ENCODE peak calls at places on chromosomes 6 and 20, in five cellular contexts. B, L, R, N and V are unnamed samples.

GRCh38 chr6:125230674-125231073 is 71.1 kb downstream of the HDDC2 start:
- DNase-seq in B (no peak), L (no peak), R (no peak), N (no peak), V (no peak)

GRCh38 chr6:118252474-118252873 is 295.6 kb upstream of the PLN start:
- DNase-seq in B (peak; percentile 14), L (no peak), R (no peak), N (no peak), V (no peak)

GRCh38 chr6:151783692-151784091 is 23.8 kb upstream of the ESR1 start:
- DNase-seq in B (no peak), L (no peak), R (no peak), N (no peak), V (no peak)

GRCh38 chr6:113381957-113382356 is 475.2 kb upstream of the MARCKS start:
- DNase-seq in B (peak; percentile 80), L (no peak), R (peak; percentile 13), N (no peak), V (peak; percentile 43)

GRCh38 chr20:53408728-53409157 is 184.9 kb downstream of the ZNF217 start:
- DNase-seq in B (no peak), L (no peak), R (no peak), N (no peak), V (no peak)

GRCh38 chr6:166056637-166057036 is 111.0 kb downstream of the TBXT start:
- DNase-seq in B (no peak), L (no peak), R (no peak), N (no peak), V (no peak)

GRCh38 chr6:1396952-1397868 is 7.8 kb downstream of the FOXF2 start:
- DNase-seq in B (peak; percentile 82), L (no peak), R (peak; percentile 82), N (peak; percentile 54), V (peak; percentile 46)

GRCh38 chr20:17614812-17615644 is 45.2 kb downstream of the DSTN start:
- DNase-seq in B (no peak), L (peak; percentile 80), R (no peak), N (no peak), V (no peak)

GRCh38 chr20:6185268-6185667 is 62.4 kb upstream of the FERMT1 start:
- DNase-seq in B (no peak), L (no peak), R (peak; percentile 38), N (no peak), V (no peak)

GRCh38 chr6:169296170-169296569 is 42.5 kb upstream of the THBS2 start:
- DNase-seq in B (no peak), L (no peak), R (no peak), N (no peak), V (no peak)

GRCh38 chr20:58524814-58525213 is 9.6 kb upstream of the APCDD1L start:
- DNase-seq in B (no peak), L (no peak), R (no peak), N (no peak), V (no peak)

GRCh38 chr20:51930775-51931174 is 128.5 kb upstream of the SALL4 start:
- DNase-seq in B (no peak), L (no peak), R (no peak), N (peak; percentile 6), V (no peak)

GRCh38 chr6:93423542-93423941 is 4.2 kb upstream of the EPHA7 start:
- DNase-seq in B (peak; percentile 60), L (no peak), R (peak; percentile 65), N (peak; percentile 8), V (peak; percentile 4)

GRCh38 chr20:5918856-5919633 is 31.3 kb downstream of the TRMT6 start:
- DNase-seq in B (peak; percentile 7), L (no peak), R (no peak), N (no peak), V (no peak)

GRCh38 chr6:7784706-7785105 is 58.8 kb downstream of the BMP6 start:
- DNase-seq in B (peak; percentile 29), L (no peak), R (no peak), N (no peak), V (no peak)

GRCh38 chr20:2631228-2631627 is 21.2 kb upstream of the NOP56 start:
- DNase-seq in B (no peak), L (no peak), R (peak; percentile 8), N (no peak), V (no peak)

GRCh38 chr6:74654296-74654695 is 551.6 kb downstream of the COL12A1 start:
- DNase-seq in B (no peak), L (no peak), R (no peak), N (no peak), V (no peak)

GRCh38 chr6:151551223-151551857 is 57.5 kb downstream of the CCDC170 start:
- DNase-seq in B (peak; percentile 7), L (no peak), R (no peak), N (no peak), V (no peak)

GRCh38 chr6:6684365-6684833 is 95.9 kb downstream of the LY86 start:
- DNase-seq in B (peak; percentile 95), L (no peak), R (no peak), N (no peak), V (peak; percentile 87)

GRCh38 chr6:6686748-6687601 is 98.5 kb downstream of the LY86 start:
- DNase-seq in B (no peak), L (peak; percentile 83), R (peak; percentile 98), N (peak; percentile 93), V (no peak)

GRCh38 chr6:6688283-6688682 is 99.8 kb downstream of the LY86 start:
- DNase-seq in B (peak; percentile 43), L (no peak), R (no peak), N (no peak), V (no peak)

GRCh38 chr6:6685249-6685667 is 96.7 kb downstream of the LY86 start:
- DNase-seq in B (peak; percentile 61), L (no peak), R (no peak), N (no peak), V (no peak)

GRCh38 chr6:6686176-6686575 is 97.7 kb downstream of the LY86 start:
- DNase-seq in B (no peak), L (no peak), R (no peak), N (no peak), V (no peak)
- H3K4me3 ChIP-seq in B (no peak overlapping the region), L (no peak overlapping the region), R (peak overlapping the region; percentile 41), N (peak overlapping the region; percentile 69), V (no peak overlapping the region)

DNA sequence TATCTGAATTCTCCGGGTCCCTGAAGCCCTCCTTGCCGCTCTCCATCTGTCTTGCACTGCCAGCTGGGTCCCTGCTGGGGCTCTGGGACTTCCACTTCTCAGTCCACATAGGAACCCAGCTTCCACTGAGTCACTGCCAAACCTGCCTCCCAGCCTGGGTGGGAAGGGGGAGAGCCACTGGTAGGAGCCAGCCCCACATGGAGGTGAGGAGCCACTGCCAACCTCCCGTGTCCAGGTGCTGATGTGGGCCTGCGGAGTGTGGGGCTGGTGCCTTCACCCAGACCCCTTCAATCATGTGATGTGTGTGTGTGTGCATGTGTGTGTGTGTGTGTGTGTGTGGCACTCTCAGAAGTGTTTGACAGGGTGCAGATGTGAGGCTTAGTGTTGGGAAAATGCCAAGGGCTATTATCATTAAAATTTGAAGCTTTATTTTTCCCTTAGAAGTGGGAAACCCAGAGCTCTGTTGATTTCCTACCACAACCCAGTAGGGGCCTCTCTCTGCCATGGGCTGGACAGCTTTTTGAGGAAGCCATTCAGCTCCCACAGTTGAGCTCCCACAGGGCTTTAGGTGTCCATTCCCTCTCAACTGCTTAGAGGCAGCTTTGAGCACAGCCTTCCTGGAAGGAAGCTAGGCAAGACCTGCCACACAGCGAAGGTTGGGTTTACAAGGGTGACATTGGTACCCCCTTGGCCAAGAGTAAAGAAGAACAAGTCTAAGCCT is 9.3 kb upstream of the SGK2 start:
- DNase-seq in B (no peak), L (no peak), R (no peak), N (no peak), V (no peak)
- TF ChIP-seq CTCF in B (no peak), L (no peak), R (no peak), N (no peak), V (no peak)

GRCh38 chr20:50014570-50015562 is 32.1 kb downstream of the SNAI1 start:
- DNase-seq in B (no peak), L (no peak), R (peak; percentile 31), N (no peak), V (no peak)

GRCh38 chr20:50015636-50015992 is 32.8 kb downstream of the SNAI1 start:
- DNase-seq in B (no peak), L (no peak), R (no peak), N (no peak), V (no peak)

GRCh38 chr20:50013976-50014375 is 31.2 kb downstream of the SNAI1 start:
- DNase-seq in B (no peak), L (no peak), R (no peak), N (no peak), V (no peak)

GRCh38 chr20:50009521-50010454 is 27.0 kb downstream of the SNAI1 start:
- DNase-seq in B (no peak), L (no peak), R (peak; percentile 70), N (no peak), V (no peak)

DNA sequence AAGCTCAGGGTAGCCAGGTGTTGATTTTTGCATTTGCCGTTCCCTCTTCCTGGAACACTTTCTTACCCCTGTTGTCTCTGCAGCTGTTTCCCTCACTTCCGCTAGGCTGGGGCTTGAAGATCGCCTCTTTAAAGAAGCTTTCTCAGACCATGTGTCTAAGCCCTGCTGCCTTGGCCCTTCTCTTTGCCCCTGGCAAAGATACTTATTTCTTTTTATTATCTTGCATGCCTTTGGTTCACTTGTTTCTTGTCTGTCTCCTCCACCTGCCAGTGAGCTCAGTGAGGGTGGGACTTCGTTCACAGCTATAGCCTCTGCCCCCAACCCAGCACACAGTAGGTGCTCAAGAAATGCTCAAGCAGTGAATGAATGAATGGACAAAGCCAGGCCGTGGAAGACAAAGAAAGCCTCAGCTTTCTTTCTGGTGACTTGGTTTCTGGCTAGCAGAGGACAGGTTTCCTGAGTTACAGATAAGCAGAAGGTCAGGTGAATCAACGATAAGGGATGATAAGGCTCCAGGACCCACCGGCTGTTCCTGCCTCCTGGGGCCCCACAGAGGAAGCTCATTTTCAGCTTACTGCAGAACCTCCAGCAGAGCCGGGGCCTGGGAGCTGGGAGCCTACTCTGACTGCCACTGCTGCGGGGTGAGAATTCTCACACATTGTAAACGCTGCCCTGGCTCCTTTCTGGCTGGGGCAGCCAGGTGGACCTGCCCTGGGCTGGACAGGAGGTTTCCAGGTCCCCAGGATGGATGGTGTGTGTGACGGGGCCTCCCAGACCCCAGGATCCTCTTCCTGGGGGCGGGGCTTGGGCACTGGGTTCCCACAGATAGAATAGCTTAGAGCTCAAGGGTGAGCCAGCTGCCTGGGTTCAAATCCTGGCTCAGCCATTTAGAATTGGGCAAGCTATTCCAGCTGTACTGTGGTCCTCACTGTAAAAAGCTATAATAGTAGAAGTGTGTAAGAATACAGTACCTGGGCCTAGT is 29.8 kb downstream of the SNAI1 start:
- DNase-seq in B (peak; percentile 52), L (no peak), R (peak; percentile 31), N (no peak), V (peak; percentile 38)
- H3K4me3 ChIP-seq in B (no peak overlapping the region), L (no peak overlapping the region), R (no peak overlapping the region), N (no peak overlapping the region), V (no peak overlapping the region)

GRCh38 chr6:31070711-31071197 is 41.6 kb downstream of the C6orf15 start:
- DNase-seq in B (peak; percentile 34), L (no peak), R (peak; percentile 86), N (peak; percentile 56), V (no peak)
- TF ChIP-seq CTCF in B (peak; percentile 31), L (peak; percentile 18), R (peak; percentile 78), N (peak; percentile 61), V (peak; percentile 46)

GRCh38 chr6:40719671-40720374 is 132.7 kb upstream of the LRFN2 start:
- DNase-seq in B (peak; percentile 47), L (no peak), R (peak; percentile 41), N (no peak), V (peak; percentile 35)
- H3K4me3 ChIP-seq in B (no peak overlapping the region), L (peak overlapping the region; percentile 12), R (peak overlapping the region; percentile 17), N (no peak overlapping the region), V (no peak overlapping the region)